ENCODE peak calls at places on chromosomes 5 and 9, in ten cellular contexts. Q, G, H, E, R, K, V, J, U and S are unnamed samples.

GRCh38 chr5:141245250-141245717 is at the start of gene PCDHB15:
- DNase-seq in Q (no peak), G (no peak), H (no peak), E (no peak), R (peak), K (no peak), V (no peak), J (peak), U (no peak), S (no peak)

GRCh38 chr9:134728021-134728795 is 86.6 kb downstream of the COL5A1 start:
- DNase-seq in Q (no peak), G (no peak), H (no peak), E (no peak), R (no peak), K (no peak), V (no peak), J (no peak), U (no peak), S (no peak)

GRCh38 chr5:67346611-67347010 is 150.0 kb upstream of the CD180 start:
- DNase-seq in Q (no peak), G (peak), H (no peak), E (no peak), R (no peak), K (no peak), V (no peak), J (no peak), U (no peak), S (no peak)

GRCh38 chr9:33139421-33140228 is 27.5 kb downstream of the B4GALT1 start:
- DNase-seq in Q (no peak), G (no peak), H (peak), E (peak), R (peak), K (peak), V (peak), J (no peak), U (peak), S (peak)

GRCh38 chr5:150279618-150280017 is 10.0 kb downstream of the CAMK2A start:
- DNase-seq in Q (peak), G (no peak), H (no peak), E (peak), R (no peak), K (no peak), V (no peak), J (no peak), U (no peak), S (no peak)

GRCh38 chr5:123755587-123756324 is 243.8 kb downstream of the CSNK1G3 start:
- DNase-seq in Q (no peak), G (peak), H (no peak), E (no peak), R (no peak), K (no peak), V (peak), J (no peak), U (no peak), S (no peak)

GRCh38 chr9:33102551-33103210 is 26.2 kb upstream of the SMU1 start:
- DNase-seq in Q (no peak), G (no peak), H (no peak), E (no peak), R (no peak), K (no peak), V (no peak), J (no peak), U (no peak), S (no peak)

GRCh38 chr9:2872307-2872940 is 28.5 kb upstream of the PUM3 start:
- DNase-seq in Q (peak), G (peak), H (no peak), E (peak), R (peak), K (no peak), V (peak), J (peak), U (no peak), S (no peak)

GRCh38 chr9:21974542-21975409 is 19.4 kb downstream of the CDKN2A start:
- DNase-seq in Q (peak), G (peak), H (peak), E (peak), R (peak), K (peak), V (no peak), J (peak), U (no peak), S (no peak)

GRCh38 chr5:12616093-12616492 is 711.8 kb upstream of the CTNND2 start:
- DNase-seq in Q (no peak), G (no peak), H (no peak), E (no peak), R (no peak), K (no peak), V (no peak), J (no peak), U (no peak), S (no peak)

GRCh38 chr9:123111977-123112869 is 78.8 kb downstream of the GPR21 start:
- DNase-seq in Q (no peak), G (peak), H (peak), E (no peak), R (peak), K (peak), V (no peak), J (no peak), U (peak), S (peak)

GRCh38 chr5:67380431-67380830 is 183.8 kb upstream of the CD180 start:
- DNase-seq in Q (no peak), G (no peak), H (no peak), E (no peak), R (no peak), K (no peak), V (no peak), J (no peak), U (no peak), S (no peak)

GRCh38 chr5:66896207-66896606 is 300.0 kb downstream of the MAST4 start:
- DNase-seq in Q (no peak), G (peak), H (no peak), E (no peak), R (no peak), K (no peak), V (no peak), J (no peak), U (no peak), S (no peak)

GRCh38 chr5:126927424-126927823 is 102.9 kb downstream of the MARCHF3 start:
- DNase-seq in Q (no peak), G (no peak), H (no peak), E (no peak), R (no peak), K (no peak), V (no peak), J (no peak), U (no peak), S (no peak)

GRCh38 chr9:133825555-133826198 is 87.5 kb upstream of the SARDH start:
- DNase-seq in Q (no peak), G (no peak), H (no peak), E (no peak), R (no peak), K (no peak), V (no peak), J (no peak), U (no peak), S (no peak)

GRCh38 chr5:92850886-92851285 is 730.1 kb downstream of the NR2F1-AS1 start:
- DNase-seq in Q (no peak), G (no peak), H (no peak), E (peak), R (no peak), K (no peak), V (no peak), J (no peak), U (no peak), S (no peak)